ENCODE peak calls at places on chromosomes 11 and 22, in seven cellular contexts. K is GM12865, A is heart left ventricle, M is GM20000, O is HCT116, S is neural crest cell, J is K562. I is an unnamed sample.

GRCh38 chr11:102914238-102915043 is 39.7 kb upstream of the MMP12 start:
- DNase-seq in K (peak), A (no peak), M (no peak), O (peak), S (no peak), J (no peak), I (peak)

GRCh38 chr22:37182101-37182948 is 5.7 kb downstream of the C1QTNF6 start:
- DNase-seq in K (no peak), A (no peak), M (no peak), O (no peak), S (no peak), J (peak), I (peak)

GRCh38 chr22:38467438-38467903 is 425 bp upstream of the KDELR3 start:
- DNase-seq in K (no peak), A (no peak), M (no peak), O (no peak), S (no peak), J (peak), I (no peak)

GRCh38 chr11:61129608-61130523 is 27.6 kb downstream of the CD5 start:
- DNase-seq in K (peak), A (peak), M (peak), O (peak), S (peak), J (peak), I (peak)

GRCh38 chr11:86848132-86848531 is 47.8 kb downstream of the PRSS23 start:
- DNase-seq in K (no peak), A (no peak), M (no peak), O (no peak), S (no peak), J (no peak), I (no peak)

GRCh38 chr11:44305643-44306468 is 4.1 kb downstream of the ALX4 start:
- DNase-seq in K (peak), A (no peak), M (peak), O (no peak), S (no peak), J (no peak), I (peak)

GRCh38 chr22:47294222-47294532 is 531.7 kb downstream of the TBC1D22A start:
- DNase-seq in K (no peak), A (no peak), M (no peak), O (no peak), S (no peak), J (no peak), I (no peak)

GRCh38 chr11:107785401-107785800 is 73.2 kb downstream of the SLC35F2 start:
- DNase-seq in K (peak), A (no peak), M (no peak), O (no peak), S (no peak), J (no peak), I (peak)

GRCh38 chr11:127056338-127056971 is 55.9 kb upstream of the KIRREL3 start:
- DNase-seq in K (peak), A (no peak), M (no peak), O (no peak), S (no peak), J (peak), I (peak)

GRCh38 chr11:7353100-7353499 is 101.4 kb downstream of the SYT9 start:
- DNase-seq in K (peak), A (no peak), M (peak), O (peak), S (peak), J (peak), I (peak)

GRCh38 chr11:71153005-71153395 is 99.4 kb downstream of the SHANK2 start:
- DNase-seq in K (no peak), A (no peak), M (no peak), O (no peak), S (no peak), J (no peak), I (no peak)

GRCh38 chr11:96696736-96697135 is 306.9 kb downstream of the JRKL start:
- DNase-seq in K (no peak), A (no peak), M (no peak), O (no peak), S (no peak), J (no peak), I (no peak)

GRCh38 chr22:44862981-44863860 is 110.8 kb downstream of the ARHGAP8 start:
- DNase-seq in K (peak), A (no peak), M (no peak), O (peak), S (no peak), J (peak), I (peak)

GRCh38 chr11:116990061-116990473 is 108.2 kb downstream of the SIK3 start:
- DNase-seq in K (no peak), A (peak), M (no peak), O (no peak), S (no peak), J (no peak), I (no peak)

GRCh38 chr11:79078999-79079398 is 361.8 kb downstream of the TENM4 start:
- DNase-seq in K (no peak), A (no peak), M (no peak), O (no peak), S (no peak), J (no peak), I (no peak)

GRCh38 chr22:30290679-30291333 is 1.5 kb upstream of the CASTOR1 start:
- DNase-seq in K (peak), A (peak), M (no peak), O (no peak), S (no peak), J (no peak), I (no peak)

GRCh38 chr11:73931039-73931645 is 19.7 kb upstream of the DNAJB13 start:
- DNase-seq in K (peak), A (no peak), M (peak), O (peak), S (peak), J (peak), I (peak)

GRCh38 chr11:8138526-8138925 is 30.3 kb downstream of the RIC3 start:
- DNase-seq in K (no peak), A (no peak), M (no peak), O (no peak), S (no peak), J (no peak), I (no peak)

GRCh38 chr11:95095858-95096587 is 6.4 kb downstream of the ENDOD1 start:
- DNase-seq in K (peak), A (no peak), M (peak), O (no peak), S (no peak), J (no peak), I (no peak)

GRCh38 chr11:65553301-65554001 is 4.7 kb downstream of the LTBP3 start:
- DNase-seq in K (peak), A (no peak), M (peak), O (no peak), S (no peak), J (peak), I (peak)

GRCh38 chr11:85170184-85170583 is 457.0 kb downstream of the DLG2 start:
- DNase-seq in K (no peak), A (no peak), M (no peak), O (peak), S (no peak), J (no peak), I (no peak)

GRCh38 chr11:35375332-35376125 is 43.8 kb downstream of the SLC1A2 start:
- DNase-seq in K (no peak), A (no peak), M (no peak), O (no peak), S (no peak), J (no peak), I (no peak)

GRCh38 chr11:35372565-35373283 is 46.6 kb downstream of the SLC1A2 start:
- DNase-seq in K (no peak), A (no peak), M (no peak), O (no peak), S (no peak), J (no peak), I (no peak)

GRCh38 chr11:35376613-35377012 is 42.7 kb downstream of the SLC1A2 start:
- DNase-seq in K (no peak), A (no peak), M (no peak), O (no peak), S (no peak), J (no peak), I (no peak)

GRCh38 chr11:35377262-35377661 is 42.1 kb downstream of the SLC1A2 start:
- DNase-seq in K (no peak), A (no peak), M (no peak), O (no peak), S (no peak), J (no peak), I (no peak)

DNA sequence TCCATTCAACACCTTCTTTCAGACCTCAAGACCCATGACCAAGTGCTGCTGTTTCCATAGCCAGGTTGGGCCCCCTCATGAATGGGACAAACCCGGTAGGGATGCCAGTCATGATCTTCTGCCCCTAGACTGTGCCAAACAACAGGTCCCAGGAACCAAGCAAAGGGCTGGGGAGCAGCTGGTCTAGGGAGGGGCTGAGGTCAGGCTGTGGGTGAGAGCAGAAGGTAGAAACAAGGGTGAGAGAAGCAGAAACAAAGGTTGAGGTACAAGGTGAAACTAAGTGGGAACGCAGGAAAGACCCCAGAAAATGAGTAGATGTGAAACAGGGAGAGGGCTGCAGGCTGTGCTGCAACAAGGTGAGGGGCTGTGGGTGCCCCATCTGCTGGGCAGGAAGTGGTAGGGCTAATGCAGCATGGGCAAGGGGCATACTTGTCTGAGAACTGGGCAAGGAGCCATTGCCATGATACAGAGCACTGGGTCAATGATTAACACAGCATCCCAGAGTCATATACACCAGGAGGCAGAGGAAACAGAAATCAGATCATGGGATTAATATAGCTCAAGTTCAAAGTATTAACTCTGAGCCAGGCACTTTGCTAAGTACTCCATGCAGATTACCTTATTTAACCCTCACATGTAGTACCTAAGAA is 45.9 kb downstream of the SLC1A2 start:
- DNase-seq in K (no peak), A (no peak), M (no peak), O (no peak), S (no peak), J (no peak), I (no peak)
- TF ChIP-seq CTCF in K (no peak), A (no peak), M (no peak), O (no peak), S (no peak), J (no peak), I (no peak)

GRCh38 chr11:5891216-5891800 is 1.7 kb upstream of the OR52E5 start:
- DNase-seq in K (peak), A (no peak), M (peak), O (no peak), S (no peak), J (peak), I (no peak)
- TF ChIP-seq CTCF in K (peak), A (peak), M (no peak), O (peak), S (peak), J (peak), I (peak)

DNA sequence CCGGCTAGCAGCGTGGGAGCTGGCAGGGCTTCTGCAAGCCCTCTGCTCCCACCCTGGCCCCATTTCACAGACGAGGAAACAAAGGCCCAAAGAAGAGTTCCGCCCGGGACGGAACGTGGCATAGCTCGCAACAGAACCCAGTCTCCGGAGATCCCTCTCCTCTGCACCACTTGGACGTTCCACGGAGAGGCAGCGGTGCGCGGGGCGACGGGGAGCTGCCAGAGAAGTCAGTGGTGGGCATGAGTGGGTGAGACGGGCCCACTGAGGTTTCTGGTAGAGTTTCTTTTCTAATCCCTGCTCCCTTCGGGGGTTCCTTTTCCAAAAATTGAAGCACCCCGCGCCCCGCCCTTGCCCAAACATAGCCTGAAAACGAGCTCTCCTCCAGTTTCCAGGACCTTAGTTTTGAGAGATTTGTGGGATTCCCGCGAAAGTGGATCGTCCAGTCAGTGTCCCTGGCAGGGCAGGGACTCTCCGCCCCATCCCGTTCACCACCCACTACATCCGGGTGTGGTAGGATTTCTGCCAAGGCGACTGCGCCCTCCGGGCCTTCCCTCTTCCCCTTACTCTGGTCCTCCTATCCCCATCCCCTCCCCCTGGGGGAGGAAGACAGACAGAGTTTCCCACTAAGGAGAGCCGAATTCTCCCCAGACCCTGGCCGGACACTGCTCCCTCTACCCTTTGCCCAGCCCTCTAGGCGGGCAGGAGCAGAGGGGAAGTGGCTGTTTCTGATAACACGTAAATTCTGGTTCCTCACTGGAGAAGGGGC is 764 bp upstream of the NECTIN1 start:
- DNase-seq in K (no peak), A (peak), M (peak), O (peak), S (no peak), J (no peak), I (peak)
- TF ChIP-seq CTCF in K (no peak), A (peak), M (no peak), O (no peak), S (peak), J (no peak), I (peak)

GRCh38 chr11:28107726-28108618 is at the start of the genes KIF18A and METTL15:
- DNase-seq in K (peak), A (peak), M (peak), O (peak), S (peak), J (peak), I (peak)
- TF ChIP-seq CTCF in K (no peak), A (no peak), M (no peak), O (no peak), S (no peak), J (no peak), I (no peak)

GRCh38 chr22:29265929-29266328 is 1.9 kb downstream of the RHBDD3 start:
- DNase-seq in K (no peak), A (no peak), M (no peak), O (no peak), S (no peak), J (no peak), I (no peak)
- TF ChIP-seq CTCF in K (no peak), A (no peak), M (no peak), O (no peak), S (no peak), J (no peak), I (no peak)

GRCh38 chr22:19991395-19991644 is 25.3 kb downstream of the ARVCF start:
- DNase-seq in K (no peak), A (no peak), M (no peak), O (no peak), S (no peak), J (no peak), I (no peak)
- TF ChIP-seq CTCF in K (no peak), A (no peak), M (no peak), O (no peak), S (no peak), J (no peak), I (no peak)

I was measured in activated CD8-positive, alpha-beta T cell treated with anti-CD3 and anti-CD28 coated beads for 36 hours.